ENCODE peak calls at places on chromosomes 3 and 15, in four cellular contexts. M is colonic mucosa, J is pancreas, Z is upper lobe of left lung. L is an unnamed sample.

GRCh38 chr15:37452498-37452897 is 352.1 kb upstream of the MEIS2 start:
- DNase-seq in M (no peak), J (no peak), Z (no peak), L (no peak)

GRCh38 chr15:74635228-74635627 is 19.6 kb downstream of the CLK3 start:
- DNase-seq in M (peak), J (peak), Z (no peak), L (no peak)

GRCh38 chr3:23728651-23729117 is 77.1 kb upstream of the UBE2E1 start:
- DNase-seq in M (no peak), J (no peak), Z (no peak), L (no peak)

GRCh38 chr3:168620854-168621253 is 525.1 kb upstream of the GOLIM4 start:
- DNase-seq in M (peak), J (no peak), Z (no peak), L (no peak)

GRCh38 chr3:29170894-29171582 is 109.8 kb upstream of the RBMS3 start:
- DNase-seq in M (no peak), J (no peak), Z (no peak), L (no peak)

GRCh38 chr3:194836676-194837075 is 151.0 kb downstream of the FAM43A start:
- DNase-seq in M (no peak), J (no peak), Z (no peak), L (no peak)

GRCh38 chr3:51408021-51408420 is 16.9 kb downstream of the RBM15B start:
- DNase-seq in M (no peak), J (no peak), Z (no peak), L (no peak)

GRCh38 chr3:101170047-101170771 is 150.2 kb downstream of the IMPG2 start:
- DNase-seq in M (no peak), J (no peak), Z (no peak), L (no peak)

GRCh38 chr15:86021281-86022264 is 58.1 kb upstream of the AGBL1 start:
- DNase-seq in M (no peak), J (peak), Z (no peak), L (no peak)

GRCh38 chr15:50808728-50809127 is 43.2 kb upstream of the SPPL2A start:
- DNase-seq in M (no peak), J (no peak), Z (no peak), L (no peak)

GRCh38 chr15:74955796-74956647 is 550 bp downstream of the RPP25 start:
- DNase-seq in M (peak), J (peak), Z (peak), L (peak)

GRCh38 chr3:136195258-136196063 is 674 bp downstream of the MSL2 start:
- DNase-seq in M (peak), J (peak), Z (no peak), L (peak)

GRCh38 chr3:147298511-147298982 is 107.8 kb downstream of the ZIC4 start:
- DNase-seq in M (no peak), J (no peak), Z (no peak), L (no peak)

GRCh38 chr3:138047596-138048195 is 37.7 kb downstream of the CLDN18 start:
- DNase-seq in M (no peak), J (no peak), Z (no peak), L (no peak)

GRCh38 chr3:52827441-52827840 is 3.0 kb downstream of the ITIH4 start:
- DNase-seq in M (no peak), J (no peak), Z (peak), L (no peak)

GRCh38 chr3:27638604-27639003 is 83.5 kb downstream of the EOMES start:
- DNase-seq in M (no peak), J (no peak), Z (no peak), L (no peak)

GRCh38 chr3:72274511-72275295 is 489.8 kb upstream of the PROK2 start:
- DNase-seq in M (peak), J (no peak), Z (no peak), L (no peak)

GRCh38 chr15:62325597-62325996 is 160.5 kb upstream of the C2CD4B start:
- DNase-seq in M (no peak), J (no peak), Z (no peak), L (no peak)

GRCh38 chr3:120526011-120526870 is 69.9 kb upstream of the NDUFB4 start:
- DNase-seq in M (no peak), J (no peak), Z (no peak), L (no peak)

DNA sequence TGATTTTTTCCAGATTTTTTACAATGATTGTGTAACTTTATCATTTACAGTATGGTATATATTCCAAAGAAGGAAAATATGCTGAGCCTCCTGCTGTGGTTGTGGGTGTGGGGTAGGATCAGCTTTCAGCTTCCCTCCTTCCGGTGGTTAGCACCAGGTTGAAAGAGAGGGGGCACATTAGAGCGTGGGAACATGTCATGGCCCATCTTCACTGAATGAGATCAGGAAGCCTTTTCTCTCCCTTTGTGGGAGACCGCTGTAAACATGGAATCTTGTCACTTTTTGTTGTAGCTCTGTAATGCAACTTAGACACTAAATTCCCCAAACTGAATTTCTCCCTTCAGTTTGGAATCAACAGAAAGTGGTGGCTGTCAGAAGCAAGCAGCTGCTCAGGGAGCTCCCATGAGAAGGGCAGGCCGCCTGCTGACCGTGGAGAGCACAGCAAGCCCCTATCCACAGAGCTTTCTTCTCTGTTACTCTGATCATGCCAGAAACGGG is 86.7 kb upstream of the LIMD1 start:
- DNase-seq in M (no peak), J (no peak), Z (no peak), L (no peak)
- TF ChIP-seq CTCF in M (peak), J (no peak), Z (no peak), L (peak)

GRCh38 chr3:17891139-17891850 is 148.9 kb upstream of the TBC1D5 start:
- DNase-seq in M (no peak), J (no peak), Z (no peak), L (no peak)

GRCh38 chr3:17894434-17895060 is 152.1 kb upstream of the TBC1D5 start:
- DNase-seq in M (peak), J (peak), Z (no peak), L (no peak)
- TF ChIP-seq CTCF in M (peak), J (peak), Z (no peak), L (peak)

DNA sequence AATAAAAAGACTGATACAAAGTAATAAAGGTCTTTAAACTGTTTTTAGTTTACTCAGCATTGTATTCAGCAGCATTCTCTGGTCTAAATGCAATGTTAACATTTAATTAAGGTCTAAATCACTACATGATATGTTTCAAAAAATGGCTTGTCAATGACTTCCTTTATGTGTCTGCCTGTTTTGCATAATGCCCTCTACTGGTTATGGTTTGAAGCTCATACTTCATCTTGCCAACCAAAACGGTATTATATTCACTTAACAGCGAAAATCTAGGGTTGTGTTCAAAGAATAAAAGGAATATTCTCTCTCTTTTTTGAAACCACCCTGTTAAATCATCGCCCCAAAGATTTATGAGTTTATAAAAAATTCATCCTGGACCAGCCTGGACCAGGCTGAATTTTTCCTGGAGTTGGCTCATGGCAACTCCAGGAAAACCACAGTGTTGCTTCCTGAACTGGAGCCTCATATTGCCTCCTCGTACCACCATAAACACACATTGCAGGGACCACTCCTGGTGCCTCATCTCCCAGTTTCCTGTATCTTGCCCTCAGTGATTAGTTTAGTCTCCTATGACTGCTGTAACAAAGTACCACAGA is 6.7 kb upstream of the NCEH1 start:
- DNase-seq in M (no peak), J (no peak), Z (no peak), L (no peak)
- TF ChIP-seq CTCF in M (peak), J (peak), Z (peak), L (peak)

GRCh38 chr15:83472797-83473196 is 25.7 kb downstream of the SH3GL3 start:
- DNase-seq in M (no peak), J (no peak), Z (no peak), L (no peak)

GRCh38 chr15:83471307-83471866 is 24.2 kb downstream of the SH3GL3 start:
- DNase-seq in M (no peak), J (no peak), Z (no peak), L (no peak)

GRCh38 chr15:83470895-83471294 is 23.8 kb downstream of the SH3GL3 start:
- DNase-seq in M (no peak), J (no peak), Z (no peak), L (no peak)

GRCh38 chr15:83474578-83474977 is 27.4 kb downstream of the SH3GL3 start:
- DNase-seq in M (no peak), J (no peak), Z (no peak), L (no peak)

GRCh38 chr15:83472151-83472550 is 25.0 kb downstream of the SH3GL3 start:
- DNase-seq in M (no peak), J (no peak), Z (no peak), L (no peak)
- TF ChIP-seq CTCF in M (no peak), J (no peak), Z (no peak), L (no peak)

GRCh38 chr3:192918275-192918588 is 576 bp upstream of the MB21D2 start:
- DNase-seq in M (no peak), J (no peak), Z (no peak), L (no peak)
- TF ChIP-seq CTCF in M (no peak), J (no peak), Z (no peak), L (no peak)

DNA sequence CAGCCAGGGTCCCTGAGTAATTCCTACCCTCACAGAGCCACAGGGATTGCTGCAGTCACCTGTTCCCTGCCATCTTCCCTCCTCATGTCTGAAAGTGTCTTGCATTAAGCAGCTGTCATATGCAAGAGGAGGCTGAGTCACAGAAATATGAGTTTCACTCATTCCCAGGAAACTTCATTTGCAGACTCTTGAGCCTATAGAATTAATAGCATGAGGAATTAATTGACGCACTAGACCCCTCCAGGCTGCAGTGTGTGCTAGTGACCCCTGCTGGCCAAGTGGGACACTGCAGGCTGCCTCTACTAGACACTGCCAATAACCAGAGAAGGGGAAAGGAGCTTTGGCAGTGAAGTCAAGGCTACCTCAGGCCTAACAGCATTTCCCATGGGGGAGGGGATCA is 50.6 kb upstream of the SLC6A1 start:
- DNase-seq in M (no peak), J (no peak), Z (no peak), L (no peak)
- TF ChIP-seq CTCF in M (peak), J (no peak), Z (peak), L (peak)

GRCh38 chr3:196150481-196150880 is 60.7 kb downstream of the ZDHHC19 start:
- DNase-seq in M (no peak), J (no peak), Z (no peak), L (no peak)

GRCh38 chr3:196159526-196159925 is 51.7 kb downstream of the ZDHHC19 start:
- DNase-seq in M (no peak), J (no peak), Z (no peak), L (no peak)

GRCh38 chr3:196159952-196160804 is 51.0 kb downstream of the ZDHHC19 start:
- DNase-seq in M (peak), J (peak), Z (no peak), L (no peak)

DNA sequence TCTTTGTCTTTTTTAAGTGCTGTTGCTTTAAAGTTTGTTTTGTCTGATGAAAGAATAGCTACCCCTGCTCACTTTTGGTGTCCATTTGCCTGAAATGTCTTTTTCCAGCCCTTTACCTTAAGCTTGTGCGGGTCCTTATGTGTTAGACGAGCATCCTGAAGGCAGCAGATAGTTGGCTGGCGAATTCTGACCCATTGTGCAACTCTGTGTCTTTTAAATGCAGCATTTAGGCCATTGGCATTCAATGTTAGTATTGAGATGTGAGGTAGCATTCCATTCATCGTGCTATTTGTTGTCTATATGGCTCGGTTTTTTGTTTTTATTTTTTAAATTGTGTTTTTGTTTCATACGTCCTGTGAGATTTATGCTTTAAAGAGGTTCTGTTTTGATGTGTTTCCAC is 55.0 kb downstream of the ZDHHC19 start:
- DNase-seq in M (no peak), J (no peak), Z (no peak), L (no peak)
- TF ChIP-seq CTCF in M (no peak), J (no peak), Z (no peak), L (no peak)

DNA sequence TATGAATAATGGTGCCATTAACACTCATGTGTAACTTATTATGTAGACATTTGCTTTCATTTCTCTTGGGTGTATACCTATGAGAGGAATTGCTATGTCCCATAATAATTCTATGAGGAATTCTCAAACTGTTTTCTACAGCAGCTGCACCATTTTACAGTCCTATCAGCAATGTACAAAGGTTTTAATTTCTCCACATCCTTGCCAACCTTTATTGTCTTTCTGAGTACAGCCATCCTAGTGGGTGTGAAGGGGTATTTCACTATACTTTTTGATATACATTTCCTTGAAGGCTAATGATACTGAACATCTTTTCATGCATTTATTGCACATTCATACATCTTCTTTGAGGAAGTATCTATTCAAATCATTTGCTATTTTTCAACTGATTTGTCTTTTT is 34.5 kb downstream of the TJP1 start:
- DNase-seq in M (no peak), J (no peak), Z (no peak), L (no peak)
- TF ChIP-seq CTCF in M (no peak), J (no peak), Z (no peak), L (peak)

GRCh38 chr3:78988324-78988723 is 779.5 kb downstream of the ROBO1 start:
- DNase-seq in M (no peak), J (no peak), Z (no peak), L (no peak)
- TF ChIP-seq CTCF in M (peak), J (no peak), Z (no peak), L (peak)

L was measured in type B pancreatic cell.